ENCODE peak calls at places on chromosomes 16 and 17, in six cellular contexts. One of them, this sample, is unnamed.
A peak's percentile ranks its signal among the peaks of the same experiment; 100 is the strongest.

GRCh38 chr16:11270602-11271162 is 1.6 kb upstream of the TNP2 start:
- DNase-seq in right lobe of liver: no peak
- DNase-seq in Peyer's patch: no peak
- DNase-seq in upper lobe of right lung: no peak
- DNase-seq in suprapubic skin: no peak
- DNase-seq in sigmoid colon: no peak
- DNase-seq in this sample: no peak

GRCh38 chr16:70808371-70808770 is 7.4 kb upstream of the VAC14 start:
- DNase-seq in right lobe of liver: no peak
- DNase-seq in Peyer's patch: no peak
- DNase-seq in upper lobe of right lung: no peak
- DNase-seq in suprapubic skin: no peak
- DNase-seq in sigmoid colon: no peak
- DNase-seq in this sample: no peak

GRCh38 chr16:17416461-17417221 is 54.1 kb downstream of the XYLT1 start:
- DNase-seq in right lobe of liver: no peak
- DNase-seq in Peyer's patch: no peak
- DNase-seq in upper lobe of right lung: peak; percentile 71
- DNase-seq in suprapubic skin: no peak
- DNase-seq in sigmoid colon: no peak
- DNase-seq in this sample: peak; percentile 19

GRCh38 chr17:52106638-52107261 is 51.8 kb downstream of the CA10 start:
- DNase-seq in right lobe of liver: peak; percentile 21
- DNase-seq in Peyer's patch: no peak
- DNase-seq in upper lobe of right lung: no peak
- DNase-seq in suprapubic skin: no peak
- DNase-seq in sigmoid colon: no peak
- DNase-seq in this sample: peak; percentile 7

GRCh38 chr16:81238296-81239011 is at the start of gene BCO1:
- DNase-seq in right lobe of liver: peak; percentile 35
- DNase-seq in Peyer's patch: peak; percentile 52
- DNase-seq in upper lobe of right lung: no peak
- DNase-seq in suprapubic skin: no peak
- DNase-seq in sigmoid colon: no peak
- DNase-seq in this sample: peak; percentile 33

GRCh38 chr16:47578573-47578972 is 117.4 kb downstream of the PHKB start:
- DNase-seq in right lobe of liver: no peak
- DNase-seq in Peyer's patch: no peak
- DNase-seq in upper lobe of right lung: no peak
- DNase-seq in suprapubic skin: no peak
- DNase-seq in sigmoid colon: no peak
- DNase-seq in this sample: no peak

GRCh38 chr17:65446838-65447526 is 114.5 kb downstream of the AXIN2 start:
- DNase-seq in right lobe of liver: no peak
- DNase-seq in Peyer's patch: no peak
- DNase-seq in upper lobe of right lung: no peak
- DNase-seq in suprapubic skin: no peak
- DNase-seq in sigmoid colon: no peak
- DNase-seq in this sample: no peak

GRCh38 chr16:72261127-72261526 is 89.2 kb upstream of the PMFBP1 start:
- DNase-seq in right lobe of liver: no peak
- DNase-seq in Peyer's patch: no peak
- DNase-seq in upper lobe of right lung: no peak
- DNase-seq in suprapubic skin: no peak
- DNase-seq in sigmoid colon: no peak
- DNase-seq in this sample: no peak

GRCh38 chr17:20927586-20927985 is 115.2 kb downstream of the USP22 start:
- DNase-seq in right lobe of liver: no peak
- DNase-seq in Peyer's patch: no peak
- DNase-seq in upper lobe of right lung: no peak
- DNase-seq in suprapubic skin: no peak
- DNase-seq in sigmoid colon: no peak
- DNase-seq in this sample: no peak

GRCh38 chr16:1941162-1941923 is 1.7 kb downstream of the MSRB1 start:
- DNase-seq in right lobe of liver: peak; percentile 78
- DNase-seq in Peyer's patch: no peak
- DNase-seq in upper lobe of right lung: no peak
- DNase-seq in suprapubic skin: no peak
- DNase-seq in sigmoid colon: no peak
- DNase-seq in this sample: peak; percentile 81

GRCh38 chr17:68355093-68355492 is 63.8 kb downstream of the ARSG start:
- DNase-seq in right lobe of liver: no peak
- DNase-seq in Peyer's patch: no peak
- DNase-seq in upper lobe of right lung: no peak
- DNase-seq in suprapubic skin: no peak
- DNase-seq in sigmoid colon: no peak
- DNase-seq in this sample: no peak

GRCh38 chr17:78147315-78147998 is 1.3 kb downstream of the C17orf99 start:
- DNase-seq in right lobe of liver: no peak
- DNase-seq in Peyer's patch: no peak
- DNase-seq in upper lobe of right lung: peak; percentile 86
- DNase-seq in suprapubic skin: no peak
- DNase-seq in sigmoid colon: no peak
- DNase-seq in this sample: peak; percentile 66

GRCh38 chr16:85246473-85246872 is 134.2 kb upstream of the CIBAR2 start:
- DNase-seq in right lobe of liver: no peak
- DNase-seq in Peyer's patch: no peak
- DNase-seq in upper lobe of right lung: no peak
- DNase-seq in suprapubic skin: no peak
- DNase-seq in sigmoid colon: no peak
- DNase-seq in this sample: no peak

GRCh38 chr16:81483064-81483969 is 38.7 kb downstream of the CMIP start:
- DNase-seq in right lobe of liver: no peak
- DNase-seq in Peyer's patch: no peak
- DNase-seq in upper lobe of right lung: no peak
- DNase-seq in suprapubic skin: no peak
- DNase-seq in sigmoid colon: no peak
- DNase-seq in this sample: no peak

GRCh38 chr16:85112364-85112763 is at the start of gene CIBAR2:
- DNase-seq in right lobe of liver: no peak
- DNase-seq in Peyer's patch: no peak
- DNase-seq in upper lobe of right lung: no peak
- DNase-seq in suprapubic skin: no peak
- DNase-seq in sigmoid colon: no peak
- DNase-seq in this sample: no peak

GRCh38 chr16:69830534-69831211 is 68.5 kb downstream of the WWP2 start:
- DNase-seq in right lobe of liver: no peak
- DNase-seq in Peyer's patch: no peak
- DNase-seq in upper lobe of right lung: no peak
- DNase-seq in suprapubic skin: no peak
- DNase-seq in sigmoid colon: no peak
- DNase-seq in this sample: no peak

GRCh38 chr17:72151565-72152391 is 31.0 kb downstream of the SOX9 start:
- DNase-seq in right lobe of liver: peak; percentile 81
- DNase-seq in Peyer's patch: no peak
- DNase-seq in upper lobe of right lung: peak; percentile 67
- DNase-seq in suprapubic skin: no peak
- DNase-seq in sigmoid colon: no peak
- DNase-seq in this sample: peak; percentile 70

GRCh38 chr17:16349461-16349860 is 3.8 kb downstream of the CENPV start:
- DNase-seq in right lobe of liver: no peak
- DNase-seq in Peyer's patch: no peak
- DNase-seq in upper lobe of right lung: peak; percentile 40
- DNase-seq in suprapubic skin: peak; percentile 66
- DNase-seq in sigmoid colon: peak; percentile 45
- DNase-seq in this sample: no peak

GRCh38 chr16:89422527-89422904 is 67.8 kb downstream of the ANKRD11 start:
- DNase-seq in right lobe of liver: no peak
- DNase-seq in Peyer's patch: no peak
- DNase-seq in upper lobe of right lung: no peak
- DNase-seq in suprapubic skin: no peak
- DNase-seq in sigmoid colon: no peak
- DNase-seq in this sample: no peak

DNA sequence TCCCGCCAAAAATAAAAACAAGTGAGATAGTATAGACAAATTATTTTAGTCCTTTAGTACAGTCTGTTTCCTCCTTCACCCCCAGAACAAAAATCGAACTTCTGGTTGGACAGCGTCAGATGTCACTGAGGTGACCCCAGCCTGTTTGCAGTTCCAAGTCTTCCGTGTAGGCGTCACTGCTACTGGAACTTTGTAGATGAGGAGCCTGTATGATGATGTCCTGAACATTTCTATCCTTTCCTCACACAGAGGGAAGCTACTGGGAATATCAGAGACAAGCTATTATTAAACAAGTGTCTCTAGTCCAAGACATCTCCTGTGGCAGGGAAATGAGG is 924 bp upstream of the VEZF1 start:
- DNase-seq in right lobe of liver: no peak
- DNase-seq in Peyer's patch: no peak
- DNase-seq in upper lobe of right lung: no peak
- DNase-seq in suprapubic skin: no peak
- DNase-seq in sigmoid colon: peak; percentile 61
- DNase-seq in this sample: peak; percentile 32
- TF ChIP-seq CTCF in right lobe of liver: peak; percentile 16
- TF ChIP-seq CTCF in Peyer's patch: peak; percentile 13
- TF ChIP-seq CTCF in upper lobe of right lung: no peak
- TF ChIP-seq CTCF in suprapubic skin: no peak
- TF ChIP-seq CTCF in sigmoid colon: no peak
- TF ChIP-seq CTCF in this sample: no peak

DNA sequence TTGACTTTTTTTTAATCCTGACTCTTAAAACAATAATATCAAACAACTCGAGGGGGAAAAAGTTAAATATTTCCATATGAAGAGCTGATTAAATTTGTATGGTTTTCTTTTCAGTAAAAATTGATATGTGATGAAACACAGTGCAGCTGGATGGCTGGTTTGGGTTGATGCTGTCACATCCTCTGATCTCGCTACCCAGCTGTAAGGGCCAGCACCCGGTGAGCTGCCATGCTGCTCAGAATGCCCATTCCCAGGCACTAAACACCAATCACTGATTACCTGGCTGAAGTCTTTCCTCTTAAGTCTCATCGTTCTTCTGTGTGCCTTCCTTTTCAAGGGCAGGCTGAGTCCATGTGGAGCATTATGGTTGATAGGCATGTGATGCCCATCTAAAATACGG is 234.3 kb downstream of the IRX3 start:
- DNase-seq in right lobe of liver: no peak
- DNase-seq in Peyer's patch: no peak
- DNase-seq in upper lobe of right lung: no peak
- DNase-seq in suprapubic skin: no peak
- DNase-seq in sigmoid colon: no peak
- DNase-seq in this sample: no peak
- H3K4me1 ChIP-seq in right lobe of liver: no peaks in the 10 kb centered on the region
- H3K4me1 ChIP-seq in Peyer's patch: no peaks in the 10 kb centered on the region
- H3K4me1 ChIP-seq in upper lobe of right lung: no peaks in the 10 kb centered on the region
- H3K4me1 ChIP-seq in suprapubic skin: peaks cover 3% of the 10 kb centered on the region
- H3K4me1 ChIP-seq in sigmoid colon: no peaks in the 10 kb centered on the region
- H3K4me1 ChIP-seq in this sample: no peaks in the 10 kb centered on the region

GRCh38 chr17:38867179-38867994 is 2.5 kb upstream of the LASP1 start:
- DNase-seq in right lobe of liver: peak; percentile 9
- DNase-seq in Peyer's patch: no peak
- DNase-seq in upper lobe of right lung: no peak
- DNase-seq in suprapubic skin: no peak
- DNase-seq in sigmoid colon: peak; percentile 80
- DNase-seq in this sample: peak; percentile 59
- TF ChIP-seq CTCF in right lobe of liver: peak; percentile 30
- TF ChIP-seq CTCF in Peyer's patch: peak; percentile 54
- TF ChIP-seq CTCF in upper lobe of right lung: peak; percentile 48
- TF ChIP-seq CTCF in suprapubic skin: no peak
- TF ChIP-seq CTCF in sigmoid colon: no peak
- TF ChIP-seq CTCF in this sample: no peak

GRCh38 chr17:45146616-45147101 is 1.6 kb upstream of the HEXIM1 start:
- DNase-seq in right lobe of liver: peak; percentile 25
- DNase-seq in Peyer's patch: no peak
- DNase-seq in upper lobe of right lung: no peak
- DNase-seq in suprapubic skin: no peak
- DNase-seq in sigmoid colon: peak; percentile 84
- DNase-seq in this sample: peak; percentile 57
- H3K4me1 ChIP-seq in right lobe of liver: peaks cover 16% of the 10 kb centered on the region
- H3K4me1 ChIP-seq in Peyer's patch: peaks cover 16% of the 10 kb centered on the region
- H3K4me1 ChIP-seq in upper lobe of right lung: peaks cover 41% of the 10 kb centered on the region
- H3K4me1 ChIP-seq in suprapubic skin: peaks cover 53% of the 10 kb centered on the region
- H3K4me1 ChIP-seq in sigmoid colon: peaks cover 47% of the 10 kb centered on the region
- H3K4me1 ChIP-seq in this sample: peaks cover 19% of the 10 kb centered on the region

DNA sequence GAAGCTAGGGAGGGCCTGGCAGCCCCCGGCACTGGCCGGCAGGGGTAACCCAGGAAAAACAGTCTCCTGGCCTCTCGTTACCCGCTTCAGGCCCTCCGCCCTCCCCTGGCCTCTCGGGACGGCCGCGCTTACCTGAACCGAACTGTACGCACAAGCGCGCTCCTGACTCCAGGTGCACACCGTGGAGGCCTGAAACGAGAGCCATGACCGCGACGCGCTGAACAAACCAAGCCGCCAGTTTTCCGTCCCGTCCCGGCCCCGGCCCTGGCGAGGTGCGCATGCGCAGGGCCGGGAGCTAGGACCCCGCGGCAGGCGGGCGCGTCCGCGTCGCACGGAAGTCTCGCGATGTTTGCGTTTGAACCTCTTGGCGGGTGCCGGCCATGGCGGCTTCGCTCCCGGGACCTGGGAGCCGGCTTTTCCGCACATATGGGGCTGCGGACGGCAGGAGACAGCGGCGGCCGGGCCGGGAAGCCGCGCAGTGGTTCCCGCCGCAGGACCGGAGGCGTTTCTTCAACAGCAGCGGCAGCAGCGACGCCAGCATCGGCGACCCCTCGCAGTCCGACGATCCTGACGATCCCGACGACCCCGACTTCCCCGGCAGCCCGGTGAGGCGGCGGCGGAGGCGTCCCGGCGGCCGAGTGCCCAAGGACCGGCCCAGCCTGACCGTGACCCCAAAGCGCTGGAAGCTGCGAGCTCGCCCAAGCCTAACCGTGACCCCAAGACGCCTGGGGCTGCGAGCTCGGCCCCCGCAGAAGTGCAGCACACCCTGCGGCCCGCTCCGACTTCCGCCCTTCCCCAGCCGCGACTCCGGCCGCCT is at the start of gene HASPIN:
- DNase-seq in right lobe of liver: peak; percentile 92
- DNase-seq in Peyer's patch: peak; percentile 95
- DNase-seq in upper lobe of right lung: peak; percentile 96
- DNase-seq in suprapubic skin: peak; percentile 92
- DNase-seq in sigmoid colon: peak; percentile 93
- DNase-seq in this sample: peak; percentile 86
- TF ChIP-seq CTCF in right lobe of liver: peak; percentile 7
- TF ChIP-seq CTCF in Peyer's patch: peak; percentile 42
- TF ChIP-seq CTCF in upper lobe of right lung: peak; percentile 36
- TF ChIP-seq CTCF in suprapubic skin: no peak
- TF ChIP-seq CTCF in sigmoid colon: peak; percentile 43
- TF ChIP-seq CTCF in this sample: no peak

This sample was measured in pancreas.